ENCODE peak calls at places on chromosome 14, in six cellular contexts. One of them, this sample, is unnamed.

GRCh38 chr14:35155962-35156361 is 33.6 kb downstream of the PRORP start:
- DNase-seq in keratinocyte: no peak
- DNase-seq in kidney: no peak
- DNase-seq in sigmoid colon: no peak
- DNase-seq in transverse colon: no peak
- DNase-seq in right lobe of liver: no peak
- DNase-seq in this sample: peak; percentile 15

GRCh38 chr14:104370256-104370870 is 209.2 kb upstream of the C14orf180 start:
- DNase-seq in transverse colon: no peak
- DNase-seq in keratinocyte: no peak
- DNase-seq in right lobe of liver: no peak
- DNase-seq in kidney: peak; percentile 68
- DNase-seq in sigmoid colon: no peak
- DNase-seq in this sample: no peak

GRCh38 chr14:105014032-105014431 is 6.9 kb downstream of the CDCA4 start:
- DNase-seq in kidney: no peak
- DNase-seq in transverse colon: no peak
- DNase-seq in keratinocyte: no peak
- DNase-seq in sigmoid colon: no peak
- DNase-seq in right lobe of liver: no peak
- DNase-seq in this sample: no peak

GRCh38 chr14:34052658-34053014 is 101.8 kb upstream of the EGLN3 start:
- DNase-seq in transverse colon: no peak
- DNase-seq in sigmoid colon: no peak
- DNase-seq in keratinocyte: peak; percentile 81
- DNase-seq in right lobe of liver: no peak
- DNase-seq in kidney: peak; percentile 73
- DNase-seq in this sample: no peak

GRCh38 chr14:95769976-95770375 is 56.1 kb upstream of the TCL1A start:
- DNase-seq in keratinocyte: no peak
- DNase-seq in right lobe of liver: no peak
- DNase-seq in transverse colon: no peak
- DNase-seq in kidney: no peak
- DNase-seq in sigmoid colon: no peak
- DNase-seq in this sample: no peak

GRCh38 chr14:87066221-87066817 is 926.7 kb downstream of the GALC start:
- DNase-seq in right lobe of liver: no peak
- DNase-seq in kidney: no peak
- DNase-seq in sigmoid colon: no peak
- DNase-seq in keratinocyte: no peak
- DNase-seq in transverse colon: no peak
- DNase-seq in this sample: no peak

GRCh38 chr14:94540031-94540794 is 21.0 kb upstream of the SERPINA4 start:
- DNase-seq in kidney: no peak
- DNase-seq in transverse colon: no peak
- DNase-seq in sigmoid colon: no peak
- DNase-seq in right lobe of liver: no peak
- DNase-seq in keratinocyte: no peak
- DNase-seq in this sample: no peak

GRCh38 chr14:51473808-51474207 is 177.9 kb upstream of the FRMD6 start:
- DNase-seq in keratinocyte: no peak
- DNase-seq in sigmoid colon: no peak
- DNase-seq in kidney: no peak
- DNase-seq in right lobe of liver: no peak
- DNase-seq in transverse colon: no peak
- DNase-seq in this sample: no peak

GRCh38 chr14:105853907-105854599 is 327.7 kb downstream of the TMEM121 start:
- DNase-seq in keratinocyte: no peak
- DNase-seq in kidney: no peak
- DNase-seq in sigmoid colon: peak; percentile 55
- DNase-seq in transverse colon: peak; percentile 6
- DNase-seq in right lobe of liver: no peak
- DNase-seq in this sample: no peak

GRCh38 chr14:73787760-73788508 is 63.7 kb upstream of the PTGR2 start:
- DNase-seq in sigmoid colon: peak; percentile 52
- DNase-seq in transverse colon: no peak
- DNase-seq in right lobe of liver: no peak
- DNase-seq in keratinocyte: no peak
- DNase-seq in kidney: no peak
- DNase-seq in this sample: no peak

GRCh38 chr14:64680013-64680674 is 24.1 kb upstream of the PLEKHG3 start:
- DNase-seq in right lobe of liver: no peak
- DNase-seq in keratinocyte: peak; percentile 91
- DNase-seq in kidney: peak; percentile 93
- DNase-seq in sigmoid colon: no peak
- DNase-seq in transverse colon: peak; percentile 41
- DNase-seq in this sample: no peak

GRCh38 chr14:82422186-82422585 is 888.5 kb upstream of the SEL1L start:
- DNase-seq in sigmoid colon: no peak
- DNase-seq in kidney: no peak
- DNase-seq in keratinocyte: no peak
- DNase-seq in right lobe of liver: no peak
- DNase-seq in transverse colon: no peak
- DNase-seq in this sample: no peak

GRCh38 chr14:33393155-33393894 is 454.6 kb downstream of the NPAS3 start:
- DNase-seq in right lobe of liver: no peak
- DNase-seq in transverse colon: no peak
- DNase-seq in kidney: no peak
- DNase-seq in sigmoid colon: no peak
- DNase-seq in keratinocyte: no peak
- DNase-seq in this sample: no peak

GRCh38 chr14:105890474-105891220 is 364.3 kb downstream of the TMEM121 start:
- DNase-seq in transverse colon: peak; percentile 5
- DNase-seq in keratinocyte: no peak
- DNase-seq in kidney: peak; percentile 55
- DNase-seq in sigmoid colon: peak; percentile 29
- DNase-seq in right lobe of liver: peak; percentile 37
- DNase-seq in this sample: no peak

GRCh38 chr14:105855893-105856675 is 329.7 kb downstream of the TMEM121 start:
- DNase-seq in sigmoid colon: peak; percentile 47
- DNase-seq in transverse colon: peak; percentile 7
- DNase-seq in right lobe of liver: no peak
- DNase-seq in kidney: peak; percentile 61
- DNase-seq in keratinocyte: no peak
- DNase-seq in this sample: no peak

GRCh38 chr14:105940534-105941225 is 414.3 kb downstream of the TMEM121 start:
- DNase-seq in transverse colon: no peak
- DNase-seq in keratinocyte: no peak
- DNase-seq in right lobe of liver: no peak
- DNase-seq in sigmoid colon: no peak
- DNase-seq in kidney: no peak
- DNase-seq in this sample: no peak

GRCh38 chr14:104659764-104660523 is 29.5 kb upstream of the INF2 start:
- DNase-seq in transverse colon: no peak
- DNase-seq in keratinocyte: no peak
- DNase-seq in right lobe of liver: no peak
- DNase-seq in kidney: no peak
- DNase-seq in sigmoid colon: no peak
- DNase-seq in this sample: no peak

GRCh38 chr14:21505009-21505553 is 6.1 kb downstream of the METTL3 start:
- DNase-seq in keratinocyte: no peak
- DNase-seq in transverse colon: no peak
- DNase-seq in sigmoid colon: no peak
- DNase-seq in kidney: no peak
- DNase-seq in right lobe of liver: no peak
- DNase-seq in this sample: no peak

DNA sequence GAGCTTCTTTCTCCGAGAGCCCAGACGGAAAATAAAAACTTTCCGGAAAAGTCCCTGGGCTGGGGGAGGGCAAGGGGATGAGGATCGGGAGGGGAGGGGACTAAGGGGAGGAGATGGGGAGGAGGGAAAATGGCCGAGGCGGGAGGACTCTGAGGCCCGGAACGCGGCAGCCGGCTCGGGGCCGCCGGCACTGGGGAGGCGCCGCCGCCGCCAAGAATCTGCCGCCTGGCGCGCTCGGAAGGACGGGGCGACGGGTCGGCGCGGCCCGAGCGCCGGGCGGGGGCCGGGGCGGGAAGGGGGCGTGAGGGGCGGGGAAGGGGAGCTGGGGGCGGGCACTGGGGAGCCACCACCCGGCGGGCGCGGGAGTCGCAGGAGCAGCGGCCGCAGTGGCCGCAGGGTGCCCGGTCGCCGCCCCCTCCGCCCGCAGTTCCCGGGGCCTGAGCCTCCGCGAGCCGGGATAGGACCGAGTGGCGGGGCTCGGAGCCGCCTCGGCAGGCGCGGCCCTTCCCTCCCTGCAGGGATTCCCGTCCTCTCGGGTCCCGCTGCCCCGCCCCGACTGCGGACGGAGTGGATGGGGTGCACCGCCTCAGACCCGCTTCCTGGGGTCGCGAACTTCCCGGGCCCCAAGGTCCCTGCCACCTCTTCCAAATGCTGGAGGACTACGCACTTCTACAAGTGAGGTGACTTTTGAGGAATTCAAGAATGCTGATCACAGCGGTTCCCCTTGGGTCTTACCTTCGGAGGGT is at the start of gene PRKD1:
- DNase-seq in right lobe of liver: peak; percentile 71
- DNase-seq in sigmoid colon: peak; percentile 78
- DNase-seq in transverse colon: peak; percentile 51
- DNase-seq in kidney: peak; percentile 90
- DNase-seq in keratinocyte: no peak
- DNase-seq in this sample: no peak
- H3K27ac ChIP-seq in right lobe of liver: peak within 1 kb of the TSS; percentile 26
- H3K27ac ChIP-seq in sigmoid colon: peak within 1 kb of the TSS; percentile 85
- H3K27ac ChIP-seq in transverse colon: peak within 1 kb of the TSS; percentile 86
- H3K27ac ChIP-seq in kidney: peak within 1 kb of the TSS; percentile 59
- H3K27ac ChIP-seq in keratinocyte: no peak within 1 kb of the TSS
- H3K27ac ChIP-seq in this sample: peak within 1 kb of the TSS; percentile 21

DNA sequence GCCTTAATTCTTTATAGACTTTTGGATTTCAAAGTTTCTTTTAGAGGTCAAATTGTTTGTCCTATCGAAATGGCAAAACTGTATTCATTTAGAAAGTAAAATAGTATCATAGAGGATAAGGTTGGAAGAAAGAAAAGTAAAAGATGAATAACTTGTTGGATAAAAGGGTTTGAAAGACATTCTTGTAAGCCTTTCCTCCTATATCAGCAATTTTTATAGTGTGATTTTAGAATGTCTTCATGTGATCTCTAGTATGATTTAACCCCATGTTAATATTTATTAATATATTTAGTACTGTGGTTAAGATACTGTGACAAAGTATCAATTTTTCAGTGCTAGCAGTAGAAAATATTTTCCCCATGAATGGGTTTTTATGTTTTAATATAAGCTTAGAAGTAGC is 4.5 kb downstream of the ARF6 start:
- DNase-seq in right lobe of liver: no peak
- DNase-seq in kidney: no peak
- DNase-seq in transverse colon: no peak
- DNase-seq in sigmoid colon: no peak
- DNase-seq in keratinocyte: no peak
- DNase-seq in this sample: no peak
- H3K4me3 ChIP-seq in right lobe of liver: no peak overlapping the region
- H3K4me3 ChIP-seq in kidney: no peak overlapping the region
- H3K4me3 ChIP-seq in transverse colon: no peak overlapping the region
- H3K4me3 ChIP-seq in sigmoid colon: no peak overlapping the region
- H3K4me3 ChIP-seq in keratinocyte: peak overlapping the region; percentile 96
- H3K4me3 ChIP-seq in this sample: no peak overlapping the region

GRCh38 chr14:69711471-69712216 is 55.3 kb upstream of the SRSF5 start:
- DNase-seq in kidney: peak; percentile 74
- DNase-seq in transverse colon: peak; percentile 26
- DNase-seq in sigmoid colon: peak; percentile 74
- DNase-seq in right lobe of liver: no peak
- DNase-seq in keratinocyte: no peak
- DNase-seq in this sample: no peak

GRCh38 chr14:69711065-69711464 is 55.9 kb upstream of the SRSF5 start:
- DNase-seq in sigmoid colon: peak; percentile 88
- DNase-seq in keratinocyte: no peak
- DNase-seq in kidney: peak; percentile 84
- DNase-seq in right lobe of liver: no peak
- DNase-seq in transverse colon: peak; percentile 64
- DNase-seq in this sample: no peak

GRCh38 chr14:69710378-69710777 is 56.6 kb upstream of the SRSF5 start:
- DNase-seq in keratinocyte: no peak
- DNase-seq in sigmoid colon: no peak
- DNase-seq in right lobe of liver: no peak
- DNase-seq in transverse colon: no peak
- DNase-seq in kidney: no peak
- DNase-seq in this sample: no peak

GRCh38 chr14:69708049-69708448 is 58.9 kb upstream of the SRSF5 start:
- DNase-seq in right lobe of liver: no peak
- DNase-seq in keratinocyte: no peak
- DNase-seq in transverse colon: no peak
- DNase-seq in kidney: no peak
- DNase-seq in sigmoid colon: no peak
- DNase-seq in this sample: no peak

DNA sequence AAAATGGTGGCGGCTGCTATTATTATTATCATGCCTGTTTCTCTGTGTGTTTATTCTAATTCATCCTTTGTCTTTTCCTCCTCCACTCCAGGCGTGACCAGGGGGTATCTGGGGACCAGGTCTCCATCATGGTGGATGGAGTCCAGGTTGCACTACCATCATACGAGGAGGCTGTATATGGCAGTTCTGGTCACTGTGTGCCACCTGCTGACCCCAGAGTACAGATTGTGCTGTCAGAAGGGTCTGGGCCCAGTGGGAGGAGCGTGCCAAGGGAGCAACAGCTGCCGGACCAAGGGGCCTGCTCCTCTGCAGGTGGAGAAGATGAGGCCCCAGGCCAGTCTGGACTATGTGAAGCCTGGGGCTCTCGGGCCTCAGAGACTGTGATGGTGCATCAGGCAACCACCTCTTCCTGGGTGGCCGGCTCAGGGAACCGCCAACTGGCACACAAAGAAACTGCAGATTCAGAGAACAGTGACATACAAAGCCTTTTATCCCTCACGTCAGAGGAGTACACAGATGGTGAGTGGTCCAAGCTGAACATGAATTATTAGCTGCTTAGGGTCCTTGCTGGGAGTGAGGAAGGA is 58.3 kb upstream of the SRSF5 start:
- DNase-seq in sigmoid colon: no peak
- DNase-seq in keratinocyte: no peak
- DNase-seq in right lobe of liver: no peak
- DNase-seq in kidney: peak; percentile 71
- DNase-seq in transverse colon: peak; percentile 29
- DNase-seq in this sample: no peak
- TF ChIP-seq CTCF in sigmoid colon: no peak
- TF ChIP-seq CTCF in keratinocyte: peak; percentile 41
- TF ChIP-seq CTCF in right lobe of liver: peak; percentile 24
- TF ChIP-seq CTCF in kidney: no peak
- TF ChIP-seq CTCF in transverse colon: no peak
- TF ChIP-seq CTCF in this sample: peak; percentile 45

DNA sequence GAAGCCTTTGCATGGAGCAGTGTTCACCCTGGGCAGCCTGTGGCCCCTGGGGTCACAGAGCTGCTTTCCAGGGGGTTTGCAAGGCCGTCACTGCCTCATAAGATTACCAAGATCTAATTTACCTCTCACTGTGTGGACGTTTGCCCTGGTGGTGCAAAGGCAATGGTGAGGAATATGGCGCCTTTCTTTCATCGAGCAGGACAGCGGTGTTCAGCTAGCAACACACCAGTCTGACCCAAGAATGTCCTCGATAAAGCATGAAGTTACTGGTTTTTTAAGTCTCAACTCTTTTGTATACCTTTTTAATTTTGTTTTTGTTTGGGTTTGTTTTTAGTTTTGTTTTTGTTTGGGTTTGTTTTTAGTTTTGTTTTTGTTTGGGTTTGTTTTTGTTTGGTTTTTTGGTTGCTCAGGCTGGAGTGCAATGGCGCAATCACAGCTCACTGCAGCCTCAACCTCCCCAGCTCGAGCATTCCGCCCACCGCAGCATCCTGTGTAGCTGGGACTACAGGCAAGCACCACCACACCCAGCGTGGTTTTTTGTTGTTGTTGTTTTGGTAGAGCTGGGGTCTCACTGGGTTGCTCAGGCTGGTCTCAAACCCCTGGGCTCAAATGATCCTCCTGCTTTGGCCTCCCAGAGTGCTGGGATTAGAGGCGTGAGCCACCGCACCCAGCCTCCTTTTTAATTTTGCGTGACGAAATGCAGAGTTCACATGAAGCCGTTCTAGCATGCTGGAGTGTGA is 57.9 kb downstream of the PPP2R5C start:
- DNase-seq in kidney: no peak
- DNase-seq in keratinocyte: no peak
- DNase-seq in sigmoid colon: no peak
- DNase-seq in transverse colon: peak; percentile 58
- DNase-seq in right lobe of liver: no peak
- DNase-seq in this sample: no peak
- H3K27ac ChIP-seq in kidney: no peak overlapping the region
- H3K27ac ChIP-seq in keratinocyte: no peak overlapping the region
- H3K27ac ChIP-seq in sigmoid colon: peak overlapping the region; percentile 48
- H3K27ac ChIP-seq in transverse colon: peak overlapping the region; percentile 80
- H3K27ac ChIP-seq in right lobe of liver: no peak overlapping the region
- H3K27ac ChIP-seq in this sample: no peak overlapping the region

This sample was measured in AG04450.